ENCODE peak calls at places on chromosomes 16 and 17, in five cellular contexts. One of them, this sample, is unnamed.

GRCh38 chr17:44970136-44970737 is 2.1 kb upstream of the C1QL1 start:
- DNase-seq in Peyer's patch: no peak
- DNase-seq in GM12865: no peak
- DNase-seq in tibial artery: no peak
- DNase-seq in coronary artery: no peak
- DNase-seq in this sample: no peak

GRCh38 chr17:80423536-80424225 is 8.7 kb downstream of the ENDOV start:
- DNase-seq in Peyer's patch: no peak
- DNase-seq in GM12865: no peak
- DNase-seq in tibial artery: no peak
- DNase-seq in coronary artery: no peak
- DNase-seq in this sample: no peak

GRCh38 chr16:88747588-88748301 is 37.3 kb downstream of the PIEZO1 start:
- DNase-seq in Peyer's patch: no peak
- DNase-seq in GM12865: peak
- DNase-seq in tibial artery: no peak
- DNase-seq in coronary artery: no peak
- DNase-seq in this sample: no peak

GRCh38 chr16:67101301-67101675 is 8.5 kb upstream of the PHAF1 start:
- DNase-seq in Peyer's patch: no peak
- DNase-seq in GM12865: no peak
- DNase-seq in tibial artery: no peak
- DNase-seq in coronary artery: no peak
- DNase-seq in this sample: no peak

GRCh38 chr16:10485698-10486382 is 94.6 kb downstream of the EMP2 start:
- DNase-seq in Peyer's patch: no peak
- DNase-seq in GM12865: no peak
- DNase-seq in tibial artery: no peak
- DNase-seq in coronary artery: no peak
- DNase-seq in this sample: no peak

GRCh38 chr17:40714473-40714872 is 10.9 kb upstream of the KRT24 start:
- DNase-seq in Peyer's patch: no peak
- DNase-seq in GM12865: peak
- DNase-seq in tibial artery: no peak
- DNase-seq in coronary artery: no peak
- DNase-seq in this sample: no peak

GRCh38 chr17:75645889-75646625 is 12.8 kb downstream of the SMIM5 start:
- DNase-seq in Peyer's patch: no peak
- DNase-seq in GM12865: no peak
- DNase-seq in tibial artery: peak
- DNase-seq in coronary artery: peak
- DNase-seq in this sample: no peak

GRCh38 chr16:9258423-9259051 is 167.1 kb downstream of the HAPSTR1 start:
- DNase-seq in Peyer's patch: no peak
- DNase-seq in GM12865: peak
- DNase-seq in tibial artery: no peak
- DNase-seq in coronary artery: no peak
- DNase-seq in this sample: no peak

GRCh38 chr16:85539084-85539483 is 74.0 kb upstream of the GSE1 start:
- DNase-seq in Peyer's patch: no peak
- DNase-seq in GM12865: no peak
- DNase-seq in tibial artery: no peak
- DNase-seq in coronary artery: no peak
- DNase-seq in this sample: no peak

GRCh38 chr17:58083491-58084316 is 485 bp downstream of the DYNLL2 start:
- DNase-seq in Peyer's patch: peak
- DNase-seq in GM12865: peak
- DNase-seq in tibial artery: peak
- DNase-seq in coronary artery: peak
- DNase-seq in this sample: no peak

GRCh38 chr16:2663553-2664521 is 18.5 kb upstream of the KCTD5 start:
- DNase-seq in Peyer's patch: no peak
- DNase-seq in GM12865: peak
- DNase-seq in tibial artery: no peak
- DNase-seq in coronary artery: no peak
- DNase-seq in this sample: peak

GRCh38 chr16:18958621-18959578 is 24.8 kb upstream of the TMC7 start:
- DNase-seq in Peyer's patch: no peak
- DNase-seq in GM12865: no peak
- DNase-seq in tibial artery: no peak
- DNase-seq in coronary artery: no peak
- DNase-seq in this sample: no peak

GRCh38 chr16:4404967-4405696 is 11.3 kb downstream of the CORO7 start:
- DNase-seq in Peyer's patch: no peak
- DNase-seq in GM12865: no peak
- DNase-seq in tibial artery: no peak
- DNase-seq in coronary artery: no peak
- DNase-seq in this sample: no peak

GRCh38 chr17:73064084-73064938 is 28.2 kb downstream of the SLC39A11 start:
- DNase-seq in Peyer's patch: no peak
- DNase-seq in GM12865: no peak
- DNase-seq in tibial artery: peak
- DNase-seq in coronary artery: peak
- DNase-seq in this sample: no peak

GRCh38 chr17:80124351-80124981 is 22.5 kb downstream of the EIF4A3 start:
- DNase-seq in Peyer's patch: no peak
- DNase-seq in GM12865: peak
- DNase-seq in tibial artery: no peak
- DNase-seq in coronary artery: no peak
- DNase-seq in this sample: no peak

GRCh38 chr17:64707077-64707591 is 45.0 kb upstream of the SMURF2 start:
- DNase-seq in Peyer's patch: peak
- DNase-seq in GM12865: no peak
- DNase-seq in tibial artery: peak
- DNase-seq in coronary artery: peak
- DNase-seq in this sample: peak

GRCh38 chr16:12252616-12253015 is 276.1 kb downstream of the SNX29 start:
- DNase-seq in Peyer's patch: no peak
- DNase-seq in GM12865: no peak
- DNase-seq in tibial artery: no peak
- DNase-seq in coronary artery: no peak
- DNase-seq in this sample: no peak

GRCh38 chr17:7557825-7558543 is 566 bp upstream of the TNFSF13 start:
- DNase-seq in Peyer's patch: peak
- DNase-seq in GM12865: peak
- DNase-seq in tibial artery: peak
- DNase-seq in coronary artery: peak
- DNase-seq in this sample: peak

GRCh38 chr16:720507-720989 is 398 bp upstream of the ANTKMT start:
- DNase-seq in Peyer's patch: no peak
- DNase-seq in GM12865: peak
- DNase-seq in tibial artery: no peak
- DNase-seq in coronary artery: no peak
- DNase-seq in this sample: no peak

GRCh38 chr17:8552582-8553320 is 77.8 kb downstream of the MYH10 start:
- DNase-seq in Peyer's patch: no peak
- DNase-seq in GM12865: no peak
- DNase-seq in tibial artery: no peak
- DNase-seq in coronary artery: no peak
- DNase-seq in this sample: peak

GRCh38 chr17:82863646-82863940 is 23.8 kb upstream of the ZNF750 start:
- DNase-seq in Peyer's patch: no peak
- DNase-seq in GM12865: no peak
- DNase-seq in tibial artery: no peak
- DNase-seq in coronary artery: no peak
- DNase-seq in this sample: no peak

GRCh38 chr16:86910821-86911220 is 332.5 kb downstream of the FOXL1 start:
- DNase-seq in Peyer's patch: no peak
- DNase-seq in GM12865: no peak
- DNase-seq in tibial artery: no peak
- DNase-seq in coronary artery: no peak
- DNase-seq in this sample: no peak

GRCh38 chr16:21589551-21589950 is 9.8 kb upstream of the METTL9 start:
- DNase-seq in Peyer's patch: no peak
- DNase-seq in GM12865: no peak
- DNase-seq in tibial artery: no peak
- DNase-seq in coronary artery: no peak
- DNase-seq in this sample: no peak

GRCh38 chr17:4950757-4951204 is at the start of gene ENO3:
- DNase-seq in Peyer's patch: no peak
- DNase-seq in GM12865: no peak
- DNase-seq in tibial artery: no peak
- DNase-seq in coronary artery: no peak
- DNase-seq in this sample: no peak

GRCh38 chr17:73349138-73349537 is 37.3 kb upstream of the CDC42EP4 start:
- DNase-seq in Peyer's patch: no peak
- DNase-seq in GM12865: no peak
- DNase-seq in tibial artery: no peak
- DNase-seq in coronary artery: no peak
- DNase-seq in this sample: no peak

GRCh38 chr16:84692451-84692850 is 7.3 kb upstream of the USP10 start:
- DNase-seq in Peyer's patch: no peak
- DNase-seq in GM12865: no peak
- DNase-seq in tibial artery: no peak
- DNase-seq in coronary artery: no peak
- DNase-seq in this sample: no peak

GRCh38 chr16:83899272-83899897 is 470 bp downstream of the MLYCD start:
- DNase-seq in Peyer's patch: peak
- DNase-seq in GM12865: peak
- DNase-seq in tibial artery: peak
- DNase-seq in coronary artery: peak
- DNase-seq in this sample: no peak

GRCh38 chr16:28210979-28211505 is 723 bp downstream of the XPO6 start:
- DNase-seq in Peyer's patch: peak
- DNase-seq in GM12865: peak
- DNase-seq in tibial artery: peak
- DNase-seq in coronary artery: peak
- DNase-seq in this sample: peak

GRCh38 chr17:4796550-4796915 is 569 bp downstream of the PSMB6 start:
- DNase-seq in Peyer's patch: no peak
- DNase-seq in GM12865: peak
- DNase-seq in tibial artery: no peak
- DNase-seq in coronary artery: no peak
- DNase-seq in this sample: no peak

GRCh38 chr17:5780476-5780875 is 196.2 kb upstream of the NLRP1 start:
- DNase-seq in Peyer's patch: no peak
- DNase-seq in GM12865: no peak
- DNase-seq in tibial artery: no peak
- DNase-seq in coronary artery: no peak
- DNase-seq in this sample: no peak

GRCh38 chr17:66518108-66518507 is 215.7 kb downstream of the PRKCA start:
- DNase-seq in Peyer's patch: no peak
- DNase-seq in GM12865: no peak
- DNase-seq in tibial artery: no peak
- DNase-seq in coronary artery: no peak
- DNase-seq in this sample: no peak

GRCh38 chr17:66520986-66521385 is 218.6 kb downstream of the PRKCA start:
- DNase-seq in Peyer's patch: no peak
- DNase-seq in GM12865: no peak
- DNase-seq in tibial artery: no peak
- DNase-seq in coronary artery: no peak
- DNase-seq in this sample: no peak

GRCh38 chr17:66522591-66523272 is 220.3 kb downstream of the PRKCA start:
- DNase-seq in Peyer's patch: no peak
- DNase-seq in GM12865: no peak
- DNase-seq in tibial artery: no peak
- DNase-seq in coronary artery: no peak
- DNase-seq in this sample: no peak

GRCh38 chr17:66517336-66518009 is 215.1 kb downstream of the PRKCA start:
- DNase-seq in Peyer's patch: no peak
- DNase-seq in GM12865: no peak
- DNase-seq in tibial artery: no peak
- DNase-seq in coronary artery: no peak
- DNase-seq in this sample: no peak

GRCh38 chr17:66518677-66519076 is 216.3 kb downstream of the PRKCA start:
- DNase-seq in Peyer's patch: no peak
- DNase-seq in GM12865: no peak
- DNase-seq in tibial artery: no peak
- DNase-seq in coronary artery: no peak
- DNase-seq in this sample: no peak
- H3K4me3 ChIP-seq in Peyer's patch: no peak
- H3K4me3 ChIP-seq in GM12865: no peak
- H3K4me3 ChIP-seq in tibial artery: no peak
- H3K4me3 ChIP-seq in coronary artery: no peak
- H3K4me3 ChIP-seq in this sample: no peak

GRCh38 chr17:65918921-65919546 is 272.9 kb downstream of the CEP112 start:
- DNase-seq in Peyer's patch: no peak
- DNase-seq in GM12865: no peak
- DNase-seq in tibial artery: no peak
- DNase-seq in coronary artery: no peak
- DNase-seq in this sample: no peak
- TF ChIP-seq CTCF in Peyer's patch: no peak
- TF ChIP-seq CTCF in GM12865: no peak
- TF ChIP-seq CTCF in tibial artery: no peak
- TF ChIP-seq CTCF in coronary artery: no peak
- TF ChIP-seq CTCF in this sample: peak

GRCh38 chr16:25171390-25171789 is 45.4 kb upstream of the AQP8 start:
- DNase-seq in Peyer's patch: no peak
- DNase-seq in GM12865: no peak
- DNase-seq in tibial artery: no peak
- DNase-seq in coronary artery: no peak
- DNase-seq in this sample: no peak

GRCh38 chr16:25174285-25174684 is 42.5 kb upstream of the AQP8 start:
- DNase-seq in Peyer's patch: no peak
- DNase-seq in GM12865: no peak
- DNase-seq in tibial artery: no peak
- DNase-seq in coronary artery: no peak
- DNase-seq in this sample: no peak

GRCh38 chr16:25176136-25176535 is 40.6 kb upstream of the AQP8 start:
- DNase-seq in Peyer's patch: no peak
- DNase-seq in GM12865: no peak
- DNase-seq in tibial artery: no peak
- DNase-seq in coronary artery: no peak
- DNase-seq in this sample: no peak

GRCh38 chr16:25177512-25177830 is 39.3 kb upstream of the AQP8 start:
- DNase-seq in Peyer's patch: no peak
- DNase-seq in GM12865: no peak
- DNase-seq in tibial artery: no peak
- DNase-seq in coronary artery: no peak
- DNase-seq in this sample: no peak

GRCh38 chr16:25172831-25173230 is 43.9 kb upstream of the AQP8 start:
- DNase-seq in Peyer's patch: no peak
- DNase-seq in GM12865: no peak
- DNase-seq in tibial artery: no peak
- DNase-seq in coronary artery: no peak
- DNase-seq in this sample: no peak
- H3K4me3 ChIP-seq in Peyer's patch: no peak
- H3K4me3 ChIP-seq in GM12865: no peak
- H3K4me3 ChIP-seq in tibial artery: no peak
- H3K4me3 ChIP-seq in coronary artery: no peak
- H3K4me3 ChIP-seq in this sample: no peak

GRCh38 chr16:73056911-73057310 is 9.0 kb upstream of the ZFHX3 start:
- DNase-seq in Peyer's patch: no peak
- DNase-seq in GM12865: no peak
- DNase-seq in tibial artery: no peak
- DNase-seq in coronary artery: no peak
- DNase-seq in this sample: no peak

GRCh38 chr16:73058221-73058615 is 10.3 kb upstream of the ZFHX3 start:
- DNase-seq in Peyer's patch: no peak
- DNase-seq in GM12865: peak
- DNase-seq in tibial artery: peak
- DNase-seq in coronary artery: no peak
- DNase-seq in this sample: no peak

GRCh38 chr16:73056383-73056782 is 8.5 kb upstream of the ZFHX3 start:
- DNase-seq in Peyer's patch: no peak
- DNase-seq in GM12865: no peak
- DNase-seq in tibial artery: no peak
- DNase-seq in coronary artery: no peak
- DNase-seq in this sample: no peak

GRCh38 chr16:73058616-73059409 is 10.9 kb upstream of the ZFHX3 start:
- DNase-seq in Peyer's patch: no peak
- DNase-seq in GM12865: peak
- DNase-seq in tibial artery: peak
- DNase-seq in coronary artery: no peak
- DNase-seq in this sample: no peak

GRCh38 chr16:73057369-73058210 is 9.7 kb upstream of the ZFHX3 start:
- DNase-seq in Peyer's patch: no peak
- DNase-seq in GM12865: peak
- DNase-seq in tibial artery: no peak
- DNase-seq in coronary artery: no peak
- DNase-seq in this sample: no peak
- TF ChIP-seq CTCF in Peyer's patch: peak
- TF ChIP-seq CTCF in GM12865: peak
- TF ChIP-seq CTCF in tibial artery: no peak
- TF ChIP-seq CTCF in coronary artery: no peak
- TF ChIP-seq CTCF in this sample: no peak

This sample was measured in AG09309.